ENCODE peak calls at places on chromosome 20, in nine cellular contexts. T is A549, Q is GM23248, K is neural progenitor cell, X is HCT116, C is fibroblast of lung, G is MM.1S, L is mesendoderm, A is IMR-90. E is an unnamed sample.

GRCh38 chr20:10513091-10513490 is 78.0 kb downstream of the SLX4IP start:
- DNase-seq in T (no peak), Q (no peak), K (no peak), X (no peak), C (no peak), G (no peak), L (no peak), A (no peak), E (no peak)

GRCh38 chr20:3679749-3680700 is 1.8 kb downstream of the ADAM33 start:
- DNase-seq in T (no peak), Q (peak), K (peak), X (no peak), C (peak), G (no peak), L (peak), A (peak), E (no peak)

GRCh38 chr20:43102394-43102793 is 87.3 kb downstream of the PTPRT start:
- DNase-seq in T (no peak), Q (no peak), K (peak), X (no peak), C (no peak), G (no peak), L (peak), A (no peak), E (peak)

GRCh38 chr20:48624315-48625020 is 203.3 kb downstream of the PREX1 start:
- DNase-seq in T (no peak), Q (no peak), K (no peak), X (no peak), C (no peak), G (no peak), L (no peak), A (no peak), E (no peak)

GRCh38 chr20:6583134-6583738 is 184.2 kb upstream of the BMP2 start:
- DNase-seq in T (peak), Q (peak), K (peak), X (no peak), C (peak), G (peak), L (peak), A (peak), E (peak)

GRCh38 chr20:48906221-48906877 is 15.2 kb upstream of the ARFGEF2 start:
- DNase-seq in T (no peak), Q (no peak), K (no peak), X (no peak), C (no peak), G (no peak), L (no peak), A (no peak), E (no peak)

GRCh38 chr20:45670139-45670538 is at the start of gene WFDC11:
- DNase-seq in T (no peak), Q (no peak), K (no peak), X (no peak), C (no peak), G (no peak), L (no peak), A (no peak), E (no peak)

GRCh38 chr20:43508106-43508505 is 609 bp downstream of the L3MBTL1 start:
- DNase-seq in T (peak), Q (no peak), K (peak), X (no peak), C (no peak), G (no peak), L (peak), A (no peak), E (no peak)

GRCh38 chr20:45361794-45362193 is 1.2 kb upstream of the SYS1 start:
- DNase-seq in T (no peak), Q (no peak), K (no peak), X (no peak), C (no peak), G (no peak), L (no peak), A (no peak), E (no peak)

GRCh38 chr20:1328680-1329330 is at the start of gene SDCBP2:
- DNase-seq in T (no peak), Q (no peak), K (no peak), X (peak), C (no peak), G (no peak), L (no peak), A (no peak), E (no peak)

GRCh38 chr20:14451458-14451857 is 114.0 kb upstream of the FLRT3 start:
- DNase-seq in T (no peak), Q (no peak), K (no peak), X (no peak), C (no peak), G (no peak), L (peak), A (no peak), E (no peak)

GRCh38 chr20:17448071-17448470 is 83.1 kb downstream of the BFSP1 start:
- DNase-seq in T (no peak), Q (no peak), K (no peak), X (no peak), C (no peak), G (no peak), L (no peak), A (no peak), E (no peak)

GRCh38 chr20:43971233-43971632 is 56.6 kb downstream of the TOX2 start:
- DNase-seq in T (no peak), Q (no peak), K (no peak), X (no peak), C (no peak), G (no peak), L (no peak), A (no peak), E (no peak)

GRCh38 chr20:37886851-37887297 is 16.1 kb upstream of the VSTM2L start:
- DNase-seq in T (no peak), Q (no peak), K (no peak), X (no peak), C (no peak), G (peak), L (no peak), A (no peak), E (peak)

GRCh38 chr20:14698605-14699373 is 361.4 kb upstream of the FLRT3 start:
- DNase-seq in T (no peak), Q (no peak), K (no peak), X (no peak), C (no peak), G (no peak), L (no peak), A (no peak), E (no peak)

GRCh38 chr20:3580412-3580811 is 82.8 kb downstream of the GFRA4 start:
- DNase-seq in T (no peak), Q (no peak), K (peak), X (no peak), C (no peak), G (no peak), L (peak), A (no peak), E (no peak)

GRCh38 chr20:16864069-16864468 is 115.9 kb downstream of the OTOR start:
- DNase-seq in T (no peak), Q (peak), K (no peak), X (no peak), C (peak), G (peak), L (no peak), A (peak), E (no peak)

GRCh38 chr20:32638848-32639247 is 34.9 kb downstream of the C20orf203 start:
- DNase-seq in T (no peak), Q (peak), K (peak), X (no peak), C (peak), G (no peak), L (no peak), A (no peak), E (no peak)

GRCh38 chr20:50027611-50028105 is 44.9 kb downstream of the SNAI1 start:
- DNase-seq in T (peak), Q (peak), K (no peak), X (no peak), C (peak), G (no peak), L (no peak), A (peak), E (no peak)

GRCh38 chr20:62284448-62284847 is 18.3 kb upstream of the ADRM1 start:
- DNase-seq in T (no peak), Q (no peak), K (no peak), X (no peak), C (no peak), G (no peak), L (no peak), A (no peak), E (no peak)

GRCh38 chr20:4443016-4443415 is 278.7 kb upstream of the PRND start:
- DNase-seq in T (no peak), Q (no peak), K (no peak), X (no peak), C (no peak), G (no peak), L (no peak), A (no peak), E (no peak)

GRCh38 chr20:7770046-7770445 is 170.2 kb downstream of the HAO1 start:
- DNase-seq in T (no peak), Q (no peak), K (no peak), X (no peak), C (no peak), G (no peak), L (no peak), A (no peak), E (no peak)

GRCh38 chr20:23049201-23049932 is at the start of gene THBD:
- DNase-seq in T (peak), Q (peak), K (peak), X (no peak), C (peak), G (no peak), L (peak), A (peak), E (no peak)

GRCh38 chr20:34085544-34086040 is 26.5 kb downstream of the EIF2S2 start:
- DNase-seq in T (no peak), Q (no peak), K (no peak), X (no peak), C (no peak), G (no peak), L (no peak), A (no peak), E (peak)

DNA sequence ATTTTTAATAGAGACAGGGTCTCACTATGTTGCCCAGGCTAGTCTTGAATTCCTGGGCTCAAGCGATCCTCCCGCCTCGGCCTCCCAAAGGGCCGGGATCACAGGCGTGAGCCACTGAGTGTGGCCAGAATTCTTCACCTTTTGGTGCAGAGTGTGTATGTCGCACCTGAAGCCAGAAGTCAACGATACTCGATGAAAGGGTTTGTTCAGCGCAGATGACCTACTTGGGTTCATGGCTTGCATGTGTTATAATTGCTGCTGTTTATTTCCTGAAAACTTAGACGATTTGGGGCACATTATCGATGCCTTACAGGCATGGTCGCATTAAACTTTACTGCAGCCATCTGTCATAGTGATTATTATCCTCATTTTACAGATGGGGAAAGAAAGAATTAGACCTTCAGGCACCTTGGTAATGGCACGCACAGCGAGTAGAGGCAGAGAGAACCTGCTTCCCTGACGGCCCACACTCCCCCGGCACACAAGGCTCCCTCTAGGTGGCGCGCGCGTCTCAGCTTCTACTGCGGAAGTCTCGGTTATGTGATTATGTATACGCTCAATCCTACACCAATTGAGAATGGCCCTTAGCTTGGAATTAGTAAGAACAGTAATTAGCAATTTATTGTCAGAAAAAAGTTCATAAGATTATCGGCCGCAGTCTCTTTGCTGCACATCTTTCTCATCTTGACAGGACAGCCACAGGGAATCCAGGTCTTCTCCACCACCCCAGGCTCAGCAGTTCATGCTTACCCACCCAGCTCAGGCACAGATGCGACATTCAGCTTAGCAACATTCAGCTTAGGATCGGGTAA is 212.8 kb upstream of the PROKR2 start:
- DNase-seq in T (peak), Q (peak), K (peak), X (peak), C (peak), G (peak), L (peak), A (peak), E (peak)
- H3K27ac ChIP-seq in T (peak), Q (no peak), K (no peak), X (no peak), C (no peak), G (peak), L (no peak), A (no peak), E (no peak)

GRCh38 chr20:57326667-57327455 is 2.7 kb upstream of the SPO11 start:
- DNase-seq in T (no peak), Q (no peak), K (peak), X (peak), C (no peak), G (peak), L (peak), A (no peak), E (peak)
- H3K4me2 ChIP-seq in T (no peak), Q (no peak), K (no peak), X (peak), C (no peak), G (no peak), L (no peak), A (no peak), E (peak)

DNA sequence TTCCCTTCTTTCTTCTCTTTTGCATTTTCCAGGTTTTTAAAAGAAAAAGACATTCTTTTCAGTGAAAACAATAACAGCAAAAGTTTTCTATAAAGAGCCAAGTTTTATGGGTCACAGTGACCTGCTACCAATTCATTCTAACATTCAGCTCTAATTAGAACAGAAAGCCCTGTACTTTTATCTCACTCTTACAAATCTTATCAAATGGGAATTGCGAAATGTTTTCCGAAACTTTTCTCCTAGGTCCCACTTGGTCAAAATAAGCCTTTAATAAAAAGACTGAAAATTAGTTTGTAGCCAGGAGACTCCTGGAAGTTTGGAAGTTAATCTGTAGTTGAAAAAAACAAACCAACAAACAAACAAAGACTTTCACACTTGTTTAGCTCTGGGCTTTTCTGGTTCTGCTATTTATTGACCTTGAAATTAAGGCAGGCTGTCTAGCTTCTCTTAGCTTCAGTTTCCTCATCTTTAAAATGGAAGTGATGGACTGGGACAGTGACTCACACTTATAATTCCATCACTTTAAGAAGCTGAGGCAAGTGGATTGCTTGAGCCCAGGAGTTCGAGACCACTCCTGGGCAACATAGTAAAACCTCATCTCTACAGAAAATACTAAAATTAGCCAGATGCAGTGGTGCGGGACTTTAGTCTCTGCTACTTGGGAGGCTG is 613.5 kb upstream of the CDH4 start:
- DNase-seq in T (no peak), Q (no peak), K (no peak), X (no peak), C (no peak), G (no peak), L (no peak), A (no peak), E (no peak)
- H3K4me3 ChIP-seq in T (no peak), Q (no peak), K (no peak), X (no peak), C (no peak), G (no peak), L (no peak), A (no peak), E (no peak)

GRCh38 chr20:59027746-59028320 is 4.3 kb downstream of the ATP5F1E start:
- DNase-seq in T (no peak), Q (peak), K (no peak), X (no peak), C (peak), G (no peak), L (no peak), A (peak), E (no peak)
- H3K27ac ChIP-seq in T (no peak), Q (peak), K (no peak), X (no peak), C (no peak), G (no peak), L (no peak), A (no peak), E (no peak)